ENCODE peak calls at places on chromosomes 1 and 21, in six cellular contexts. P is stomach; W is uterus; D is lung; S is ascending aorta; Y is CD8-positive, alpha-beta T cell. Z is an unnamed sample. For H3K36me3, the result is how much of the 10 kb centered on the place peaks cover.

GRCh38 chr1:159483501-159483900 is 44.0 kb downstream of the OR10J1 start:
- DNase-seq in Y (no peak), P (no peak), S (no peak), D (no peak), W (no peak), Z (no peak)

GRCh38 chr21:17853393-17854275 is 34.5 kb upstream of the C21orf91 start:
- DNase-seq in D (no peak), S (no peak), P (no peak), W (no peak), Y (no peak), Z (no peak)

GRCh38 chr1:53545663-53546408 is 86.6 kb downstream of the DMRTB1 start:
- DNase-seq in W (peak), P (no peak), Y (no peak), D (no peak), S (peak), Z (no peak)

GRCh38 chr1:43885311-43885801 is 48.2 kb upstream of the ARTN start:
- DNase-seq in Y (no peak), S (no peak), P (no peak), D (no peak), W (no peak), Z (no peak)

GRCh38 chr1:192098001-192098400 is 60.3 kb upstream of the RGS18 start:
- DNase-seq in D (no peak), S (no peak), Y (no peak), W (no peak), P (no peak), Z (no peak)

GRCh38 chr1:39130297-39130696 is 74.2 kb upstream of the MACF1 start:
- DNase-seq in D (no peak), Y (no peak), S (no peak), P (no peak), W (no peak), Z (no peak)

GRCh38 chr1:173332026-173332425 is 124.9 kb upstream of the TNFSF4 start:
- DNase-seq in Y (no peak), S (no peak), D (no peak), P (no peak), W (peak), Z (no peak)

GRCh38 chr21:37974081-37974480 is 57.8 kb upstream of the KCNJ6 start:
- DNase-seq in D (no peak), S (no peak), W (no peak), Y (no peak), P (no peak), Z (no peak)

GRCh38 chr1:164863056-164863455 is 304.1 kb downstream of the PBX1 start:
- DNase-seq in S (no peak), W (no peak), Y (no peak), D (no peak), P (no peak), Z (no peak)

GRCh38 chr1:52237430-52237829 is 95.5 kb downstream of the ZFYVE9 start:
- DNase-seq in S (no peak), P (no peak), D (no peak), W (no peak), Y (no peak), Z (no peak)

GRCh38 chr1:233470738-233471499 is 143.0 kb upstream of the KCNK1 start:
- DNase-seq in W (no peak), P (no peak), D (no peak), S (no peak), Y (no peak), Z (no peak)

GRCh38 chr1:67134692-67135091 is at the start of gene C1orf141:
- DNase-seq in D (no peak), P (no peak), S (no peak), Y (no peak), W (no peak), Z (no peak)

GRCh38 chr1:72365693-72366092 is 83.4 kb upstream of the NEGR1 start:
- DNase-seq in D (no peak), Y (no peak), S (no peak), P (no peak), W (no peak), Z (no peak)

GRCh38 chr1:172478485-172478884 is 34.6 kb upstream of the PIGC start:
- DNase-seq in D (no peak), S (no peak), W (no peak), P (no peak), Y (no peak), Z (no peak)

GRCh38 chr1:204112876-204113730 is 38.7 kb downstream of the ETNK2 start:
- DNase-seq in Y (no peak), S (no peak), W (no peak), D (no peak), P (no peak), Z (no peak)

GRCh38 chr1:34980715-34981114 is 4.4 kb downstream of the TMEM35B start:
- DNase-seq in P (no peak), W (no peak), Y (no peak), D (no peak), S (no peak), Z (no peak)

GRCh38 chr1:181909010-181909409 is 152.5 kb downstream of the ZNF648 start:
- DNase-seq in S (no peak), D (no peak), W (no peak), P (no peak), Y (no peak), Z (no peak)

GRCh38 chr1:218846166-218846565 is 327.5 kb upstream of the LYPLAL1 start:
- DNase-seq in P (no peak), S (no peak), D (no peak), Y (no peak), W (no peak), Z (no peak)

GRCh38 chr1:162366671-162367070 is 10.0 kb downstream of the SPATA46 start:
- DNase-seq in S (no peak), P (no peak), D (no peak), Y (no peak), W (no peak), Z (no peak)

GRCh38 chr1:15948600-15949452 is 27.1 kb downstream of the ZBTB17 start:
- DNase-seq in D (peak), W (peak), S (peak), P (peak), Y (no peak), Z (no peak)

GRCh38 chr1:118902299-118903270 is 85.6 kb downstream of the TBX15 start:
- DNase-seq in P (no peak), W (no peak), Y (no peak), D (no peak), S (no peak), Z (no peak)

GRCh38 chr1:15155760-15156743 is 2.5 kb downstream of the TMEM51 start:
- DNase-seq in S (no peak), W (no peak), P (no peak), D (no peak), Y (no peak), Z (no peak)

GRCh38 chr1:147824776-147825175 is 64.4 kb upstream of the GJA5 start:
- DNase-seq in S (no peak), D (no peak), Y (no peak), P (no peak), W (no peak), Z (no peak)

GRCh38 chr21:41582298-41582840 is 74.4 kb upstream of the TMPRSS2 start:
- DNase-seq in D (no peak), W (no peak), Y (no peak), S (no peak), P (peak), Z (no peak)

GRCh38 chr1:107936498-107937481 is 28.2 kb downstream of the VAV3 start:
- DNase-seq in D (peak), S (no peak), W (no peak), Y (peak), P (peak), Z (peak)

GRCh38 chr1:240878631-240879030 is 266.7 kb upstream of the GREM2 start:
- DNase-seq in P (no peak), Y (no peak), W (no peak), D (no peak), S (no peak), Z (no peak)

GRCh38 chr1:37033355-37034291 is 692 bp downstream of the GRIK3 start:
- DNase-seq in D (no peak), S (no peak), P (no peak), W (no peak), Y (no peak), Z (no peak)

GRCh38 chr1:4166711-4167110 is 266.6 kb upstream of the C1orf174 start:
- DNase-seq in P (no peak), W (no peak), S (no peak), D (no peak), Y (no peak), Z (no peak)

GRCh38 chr1:112761714-112762480 is 46.8 kb upstream of the PPM1J start:
- DNase-seq in W (no peak), P (no peak), Y (no peak), D (no peak), S (no peak), Z (no peak)

GRCh38 chr21:15455819-15456462 is 273.8 kb upstream of the USP25 start:
- DNase-seq in S (no peak), Y (no peak), W (no peak), P (no peak), D (no peak), Z (no peak)

GRCh38 chr1:12080773-12081556 is 17.9 kb downstream of the TNFRSF8 start:
- DNase-seq in D (no peak), P (no peak), S (no peak), W (no peak), Y (no peak), Z (no peak)

GRCh38 chr1:221718391-221719277 is 23.3 kb downstream of the DUSP10 start:
- DNase-seq in P (no peak), Y (no peak), W (no peak), S (no peak), D (no peak), Z (no peak)

GRCh38 chr1:1182491-1183220 is 9.0 kb downstream of the TTLL10 start:
- DNase-seq in S (no peak), W (no peak), Y (no peak), P (no peak), D (no peak), Z (peak)

GRCh38 chr1:199857103-199857502 is 170.4 kb upstream of the NR5A2 start:
- DNase-seq in S (no peak), P (no peak), Y (no peak), W (no peak), D (no peak), Z (no peak)

GRCh38 chr1:31765516-31765915 is 1.4 kb upstream of the ADGRB2 start:
- DNase-seq in W (no peak), Y (no peak), D (no peak), S (no peak), P (no peak), Z (no peak)

GRCh38 chr1:100080331-100080730 is 52.4 kb downstream of the SASS6 start:
- DNase-seq in W (no peak), Y (no peak), S (no peak), P (no peak), D (no peak), Z (no peak)

GRCh38 chr21:21101911-21102310 is 103.7 kb downstream of the NCAM2 start:
- DNase-seq in P (no peak), Y (no peak), W (no peak), S (no peak), D (no peak), Z (no peak)

GRCh38 chr1:209349372-209350324 is 233.9 kb upstream of the CAMK1G start:
- DNase-seq in P (no peak), W (peak), S (no peak), Y (no peak), D (no peak), Z (no peak)

GRCh38 chr1:247548847-247549246 is at the start of gene GCSAML:
- DNase-seq in P (no peak), S (no peak), W (no peak), D (no peak), Y (no peak), Z (no peak)

GRCh38 chr1:153309441-153309840 is 3.3 kb downstream of the PGLYRP3 start:
- DNase-seq in Y (no peak), D (no peak), S (no peak), P (no peak), W (no peak), Z (no peak)
- H3K36me3 ChIP-seq in Y (under half), D (under half), S (under half), P (under half), W (under half), Z (under half)

DNA sequence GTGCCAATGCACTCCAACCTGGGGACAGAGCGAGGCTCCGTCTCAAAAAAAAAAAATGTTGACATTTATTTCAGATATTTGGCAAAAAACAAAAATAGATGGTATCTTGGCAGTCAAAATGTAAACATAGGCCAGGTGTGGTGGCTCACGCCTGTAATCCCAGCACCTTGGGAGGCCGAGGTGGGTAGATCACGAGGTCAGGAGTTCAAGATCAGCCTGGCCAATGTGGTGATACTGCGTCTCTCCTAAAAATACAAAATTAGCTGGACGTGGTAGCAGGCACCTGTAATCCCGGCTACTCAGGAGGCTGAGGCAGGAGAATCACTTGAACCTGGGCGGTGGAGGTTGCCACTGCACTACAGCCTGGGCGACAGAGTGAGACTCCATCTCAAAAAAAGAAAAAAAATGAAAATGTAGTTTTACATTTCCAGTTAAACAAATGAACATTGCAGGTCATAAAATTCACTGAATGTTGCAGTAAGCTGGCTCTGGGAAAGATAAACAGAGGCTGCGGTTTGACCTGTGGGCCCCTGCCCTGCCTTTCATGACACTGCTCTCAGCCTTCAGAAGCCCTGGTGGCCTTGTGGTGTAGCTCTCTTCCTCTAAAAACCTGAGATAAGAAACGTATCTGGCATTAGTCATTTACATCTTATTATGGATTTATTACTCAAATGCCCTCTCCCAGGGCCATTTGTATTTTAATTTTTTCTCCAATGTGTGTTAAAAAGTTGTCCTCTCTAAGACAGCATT is 12.2 kb upstream of the SLC44A3 start:
- DNase-seq in P (peak), S (no peak), Y (no peak), D (no peak), W (no peak), Z (no peak)
- TF ChIP-seq CTCF in P (no peak), S (no peak), Y (no peak), D (no peak), W (no peak), Z (no peak)

DNA sequence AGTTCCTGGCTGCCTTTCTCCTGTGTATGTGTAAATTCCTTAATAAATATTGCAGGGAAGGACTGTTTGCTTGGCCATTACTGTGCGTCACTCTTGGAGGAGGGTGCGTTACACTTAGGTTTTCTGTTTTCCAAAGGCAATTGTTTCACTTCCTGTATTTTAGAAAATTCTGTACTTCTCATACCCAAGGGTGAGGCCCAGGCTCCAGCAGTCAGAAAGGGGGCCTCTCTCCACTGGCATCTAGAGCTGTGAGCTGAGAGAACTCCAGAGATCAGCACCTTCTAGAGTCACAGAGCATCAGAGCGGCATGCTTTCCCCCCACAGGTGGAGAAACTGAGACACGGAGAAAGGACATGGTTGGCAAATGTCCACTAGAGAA is 27.0 kb upstream of the ZFP69B start:
- DNase-seq in D (no peak), W (no peak), P (no peak), Y (no peak), S (no peak), Z (no peak)
- H3K36me3 ChIP-seq in D (under half), W (under half), P (under half), Y (under half), S (under half), Z (under half)

GRCh38 chr1:205749826-205750682 is at the start of gene NUCKS1:
- DNase-seq in P (peak), Y (peak), S (peak), D (peak), W (peak), Z (peak)
- TF ChIP-seq CTCF in P (no peak), Y (no peak), S (peak), D (no peak), W (peak), Z (no peak)

DNA sequence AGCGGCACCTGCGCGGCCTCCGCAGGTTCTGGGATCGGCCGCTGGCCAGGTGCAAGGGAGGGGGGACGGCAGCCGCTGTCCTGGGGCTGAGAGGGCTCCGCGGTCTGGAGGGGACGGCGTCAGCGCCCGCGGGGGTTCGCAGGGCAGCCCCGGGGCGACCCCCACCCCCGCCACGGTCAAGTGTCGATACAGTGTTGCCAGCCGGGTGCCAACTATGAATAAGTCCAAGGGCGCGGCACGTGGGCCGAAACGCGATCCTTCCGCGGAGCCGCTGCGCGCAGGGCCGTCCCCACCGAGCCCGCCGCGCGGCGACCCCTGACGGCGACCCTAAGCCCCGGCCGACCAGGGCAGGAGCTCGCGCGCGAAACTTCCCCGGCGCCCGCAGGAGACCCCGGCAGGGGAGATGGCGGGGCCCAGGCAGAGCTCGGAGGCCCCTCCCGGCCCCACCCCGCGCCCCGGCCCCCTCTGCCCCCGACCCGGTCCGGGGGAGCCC is 664 bp upstream of the AGPAT3 start:
- DNase-seq in P (peak), D (peak), Y (no peak), W (no peak), S (no peak), Z (peak)
- H3K36me3 ChIP-seq in P (under half), D (under half), Y (under half), W (under half), S (under half), Z (under half)

GRCh38 chr21:44549525-44550211 is 1.6 kb downstream of the KRTAP10-2 start:
- DNase-seq in P (no peak), S (no peak), Y (no peak), W (no peak), D (peak), Z (no peak)
- TF ChIP-seq CTCF in P (no peak), S (no peak), Y (no peak), W (no peak), D (no peak), Z (no peak)

GRCh38 chr21:46273341-46273740 is 12.1 kb downstream of the MCM3AP start:
- DNase-seq in P (no peak), Y (no peak), D (no peak), W (no peak), S (no peak), Z (no peak)

GRCh38 chr21:46268371-46268770 is 17.0 kb downstream of the MCM3AP start:
- DNase-seq in S (no peak), W (no peak), P (no peak), D (no peak), Y (no peak), Z (no peak)

GRCh38 chr21:46266946-46267345 is 18.5 kb downstream of the MCM3AP start:
- DNase-seq in P (no peak), W (no peak), S (no peak), D (no peak), Y (no peak), Z (no peak)

GRCh38 chr21:46265736-46266525 is 19.5 kb downstream of the MCM3AP start:
- DNase-seq in W (no peak), Y (no peak), D (no peak), P (no peak), S (no peak), Z (no peak)

DNA sequence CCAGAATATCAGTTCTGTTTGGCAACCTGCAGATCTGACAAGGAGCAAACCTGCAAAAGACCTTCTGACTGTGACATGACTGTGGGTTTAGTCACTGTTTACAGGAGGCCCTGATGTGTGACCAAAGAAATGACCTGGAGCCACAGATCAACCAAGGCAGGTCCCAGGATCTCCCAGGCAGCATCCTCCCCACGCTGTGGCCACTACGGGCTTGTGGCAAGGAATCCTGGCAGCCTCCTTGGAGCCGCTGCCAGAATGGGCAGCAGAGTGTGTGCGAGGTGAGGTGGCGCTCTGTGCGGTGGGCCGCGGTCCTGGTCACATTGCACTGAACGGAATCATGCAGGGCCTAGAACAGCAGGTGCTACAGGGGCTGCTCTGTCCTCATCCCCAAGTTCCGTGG is 15.9 kb downstream of the MCM3AP start:
- DNase-seq in Y (no peak), W (no peak), S (no peak), P (no peak), D (no peak), Z (no peak)
- H3K36me3 ChIP-seq in Y (half or more), W (under half), S (half or more), P (half or more), D (under half), Z (under half)

GRCh38 chr21:28608646-28609045 is 384.0 kb downstream of the LTN1 start:
- DNase-seq in W (no peak), D (no peak), Y (no peak), S (no peak), P (no peak), Z (no peak)
- TF ChIP-seq CTCF in W (no peak), D (no peak), Y (no peak), S (no peak), P (no peak), Z (no peak)

Z was measured in GM06990.